ENCODE peak calls at places on chromosomes 5 and 9, in eight cellular contexts. Z is H1, J is IMR-90, L is GM12878, R is heart left ventricle, O is stomach, N is body of pancreas, T is lower leg skin. X is an unnamed sample.

GRCh38 chr5:125006011-125006685 is 259.7 kb upstream of the ZNF608 start:
- DNase-seq in T (no peak), Z (no peak), R (no peak), O (no peak), L (peak; percentile 71), N (no peak), J (no peak), X (no peak)

GRCh38 chr9:37042421-37042820 is 8.4 kb upstream of the PAX5 start:
- DNase-seq in R (no peak), T (no peak), N (no peak), L (no peak), Z (no peak), J (no peak), O (no peak), X (no peak)

GRCh38 chr5:54455413-54456157 is at the start of gene HSPB3:
- DNase-seq in L (no peak), T (no peak), J (peak; percentile 45), Z (no peak), N (no peak), R (no peak), O (no peak), X (no peak)

GRCh38 chr9:36914212-36914577 is 119.9 kb downstream of the PAX5 start:
- DNase-seq in L (no peak), J (no peak), Z (no peak), R (no peak), N (no peak), O (no peak), T (no peak), X (no peak)

GRCh38 chr9:113669523-113670115 is 206.1 kb downstream of the RGS3 start:
- DNase-seq in R (no peak), Z (no peak), T (no peak), N (no peak), O (no peak), L (no peak), J (peak; percentile 88), X (no peak)

GRCh38 chr5:8913522-8913921 is 632.4 kb downstream of the SEMA5A start:
- DNase-seq in Z (no peak), L (no peak), J (no peak), R (no peak), T (no peak), O (no peak), N (no peak), X (no peak)

GRCh38 chr5:13994606-13995336 is 50.3 kb upstream of the DNAH5 start:
- DNase-seq in L (no peak), T (no peak), Z (no peak), N (no peak), J (peak; percentile 94), R (no peak), O (no peak), X (no peak)

GRCh38 chr5:169663537-169663936 is 26.5 kb downstream of the DOCK2 start:
- DNase-seq in N (no peak), J (no peak), Z (no peak), O (no peak), T (no peak), L (no peak), R (no peak), X (no peak)

GRCh38 chr5:151016700-151017099 is 3.7 kb upstream of the GPX3 start:
- DNase-seq in O (no peak), L (no peak), N (no peak), R (no peak), Z (no peak), T (peak; percentile 79), J (no peak), X (no peak)

GRCh38 chr5:83844320-83845068 is 123.8 kb upstream of the HAPLN1 start:
- DNase-seq in R (peak; percentile 26), O (no peak), J (peak; percentile 74), Z (no peak), N (no peak), L (peak; percentile 79), T (no peak), X (peak; percentile 24)

GRCh38 chr9:105385372-105385985 is 62.4 kb upstream of the FSD1L start:
- DNase-seq in J (no peak), L (peak; percentile 27), T (peak; percentile 29), O (no peak), R (no peak), Z (no peak), N (no peak), X (peak; percentile 26)

GRCh38 chr9:98234231-98234825 is 21.1 kb downstream of the TBC1D2 start:
- DNase-seq in R (no peak), N (no peak), Z (no peak), T (no peak), L (no peak), J (no peak), O (no peak), X (no peak)

GRCh38 chr5:93425102-93425501 is 155.9 kb downstream of the NR2F1-AS1 start:
- DNase-seq in L (no peak), J (peak; percentile 21), N (no peak), Z (no peak), T (no peak), R (no peak), O (no peak), X (no peak)

GRCh38 chr5:134122530-134122929 is 8.0 kb downstream of the TCF7 start:
- DNase-seq in Z (no peak), O (peak; percentile 31), T (no peak), N (no peak), L (no peak), R (no peak), J (no peak), X (no peak)

GRCh38 chr5:150614651-150615040 is 25.8 kb upstream of the SYNPO start:
- DNase-seq in L (no peak), O (no peak), Z (no peak), N (no peak), R (peak; percentile 32), T (no peak), J (no peak), X (no peak)

DNA sequence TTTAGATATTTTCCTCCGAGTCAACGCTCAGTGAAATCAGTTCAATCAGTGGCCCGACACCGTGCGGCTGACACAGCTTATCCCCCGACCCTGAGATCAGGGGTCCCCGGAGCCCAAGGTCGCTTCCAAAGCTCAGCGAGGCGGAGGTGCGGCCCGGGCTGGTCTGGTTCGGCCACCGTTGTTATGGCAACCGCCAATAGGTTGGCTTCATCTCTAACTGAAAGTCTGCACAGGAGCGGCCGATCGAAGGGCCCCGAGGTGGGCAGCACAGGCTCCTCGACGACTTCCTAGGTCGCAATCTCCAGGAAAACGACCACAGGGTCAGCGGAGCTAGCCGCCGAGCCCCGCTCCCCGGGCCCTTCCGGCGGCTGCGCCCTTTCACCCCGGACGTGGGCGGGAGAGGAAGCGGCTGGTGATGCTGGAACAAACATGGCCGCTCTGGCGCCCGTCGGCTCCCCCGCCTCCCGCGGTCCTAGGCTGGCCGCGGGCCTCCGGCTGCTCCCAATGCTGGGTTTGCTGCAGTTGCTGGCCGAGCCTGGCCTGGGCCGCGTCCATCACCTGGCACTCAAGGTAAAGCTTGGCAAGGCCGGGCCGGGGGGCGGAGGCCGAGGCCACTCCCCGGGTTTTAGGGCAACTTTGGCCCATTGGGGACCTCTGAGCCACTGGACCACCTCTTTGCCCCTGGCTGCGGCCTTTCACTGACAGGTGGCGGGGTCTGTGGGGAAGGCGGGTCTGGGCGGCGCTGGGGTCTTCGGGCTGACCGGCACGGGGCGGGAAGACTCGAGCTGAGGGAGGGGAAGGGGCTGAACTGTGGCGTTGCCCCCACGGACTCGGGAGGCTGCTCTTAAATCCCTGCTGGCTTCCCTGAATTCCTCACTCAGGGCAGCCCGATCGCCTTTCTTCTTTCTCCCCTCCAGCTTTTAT is at the start of gene GPR107:
- DNase-seq in O (peak; percentile 75), Z (no peak), L (no peak), T (peak; percentile 59), J (peak; percentile 57), N (peak; percentile 74), R (peak; percentile 92), X (peak; percentile 81)
- TF ChIP-seq POLR2A in O (no peak), Z (no peak), L (peak; percentile 85), T (no peak), J (peak; percentile 84), N (peak; percentile 87), R (peak; percentile 80), X (no peak)

GRCh38 chr5:56813302-56813701 is 2.0 kb upstream of the MAP3K1 start:
- DNase-seq in J (no peak), R (no peak), N (no peak), L (no peak), Z (no peak), O (no peak), T (no peak), X (no peak)

GRCh38 chr5:56816546-56817081 is 1.3 kb downstream of the MAP3K1 start:
- DNase-seq in R (peak; percentile 77), J (peak; percentile 54), L (no peak), T (peak; percentile 38), Z (no peak), O (peak; percentile 60), N (peak; percentile 61), X (peak; percentile 35)

GRCh38 chr5:56814361-56814962 is 887 bp upstream of the MAP3K1 start:
- DNase-seq in N (peak; percentile 37), O (peak; percentile 36), Z (no peak), T (peak; percentile 33), J (no peak), R (peak; percentile 63), L (no peak), X (no peak)

GRCh38 chr5:56815657-56816545 is 552 bp downstream of the MAP3K1 start:
- DNase-seq in Z (no peak), J (peak; percentile 32), N (peak; percentile 54), R (peak; percentile 78), T (no peak), O (peak; percentile 34), L (no peak), X (peak; percentile 49)

GRCh38 chr5:56814963-56815656 is at the start of gene MAP3K1:
- DNase-seq in T (peak; percentile 72), N (peak; percentile 95), R (peak; percentile 92), L (no peak), Z (no peak), O (peak; percentile 94), J (peak; percentile 60), X (peak; percentile 74)
- TF ChIP-seq POLR2A in T (no peak), N (peak; percentile 95), R (no peak), L (peak; percentile 63), Z (no peak), O (no peak), J (no peak), X (no peak)

GRCh38 chr5:95986937-95987520 is 25.4 kb upstream of the ELL2 start:
- DNase-seq in O (no peak), N (peak; percentile 78), L (no peak), J (no peak), R (no peak), T (no peak), Z (no peak), X (no peak)
- TF ChIP-seq POLR2A in O (no peak), N (peak; percentile 43), L (no peak), J (no peak), R (no peak), T (no peak), Z (no peak), X (no peak)

DNA sequence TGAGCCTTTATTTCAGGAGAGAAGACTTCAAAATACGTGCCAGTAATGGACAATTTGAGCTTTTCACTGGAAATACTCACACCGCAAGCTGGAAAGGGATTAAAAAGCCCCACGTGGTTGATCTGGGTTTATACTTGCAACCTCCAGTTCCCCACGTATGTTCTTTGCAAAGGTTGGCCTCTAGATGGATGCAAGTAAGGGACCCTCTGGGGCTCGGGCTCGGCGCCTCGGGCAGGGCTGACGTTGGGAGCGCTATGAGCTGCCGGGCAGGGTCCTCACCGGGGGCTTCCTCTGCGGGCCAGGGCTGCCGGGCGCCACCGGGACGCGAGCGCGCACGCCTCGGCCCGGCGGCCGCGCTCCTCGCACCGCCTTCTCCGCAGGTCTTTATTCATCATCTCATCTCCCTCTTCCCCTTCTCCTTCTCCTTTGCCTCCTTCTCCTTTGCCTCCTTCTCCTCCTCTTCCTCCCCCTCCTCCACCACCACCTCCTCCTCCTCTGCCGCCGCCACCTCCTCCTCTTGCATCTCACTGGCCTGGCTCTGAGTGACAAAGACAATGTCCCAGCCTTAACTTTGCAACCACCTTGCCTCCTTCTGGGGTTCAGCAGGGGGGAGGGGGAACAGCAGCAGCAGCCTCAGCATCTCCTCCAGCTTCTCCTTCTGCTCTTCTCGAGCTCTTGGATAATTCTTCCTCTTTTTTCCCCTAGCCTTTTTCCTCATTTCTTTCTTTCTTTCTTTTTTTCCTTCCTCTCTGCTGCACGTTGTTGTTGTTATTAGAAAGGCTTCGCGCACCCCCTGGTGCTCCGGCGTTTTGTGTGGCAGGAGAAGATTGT is 636 bp upstream of the ZNF462 start:
- DNase-seq in N (no peak), Z (no peak), T (no peak), J (peak; percentile 52), R (peak; percentile 61), L (no peak), O (no peak), X (no peak)
- TF ChIP-seq POLR2A in N (no peak), Z (peak; percentile 9), T (no peak), J (no peak), R (no peak), L (no peak), O (no peak), X (no peak)

X was measured in GM12891.